ENCODE peak calls at places on chromosomes 5 and 9, in eight cellular contexts. C is type B pancreatic cell; G is effector memory CD4-positive, alpha-beta T cell; N is lower lobe of right lung; J is activated T-cell treated with anti-CD3 and anti-CD28 coated beads for 4 hours; L is NCI-H510A; U is naive B cell; Z is left cardiac atrium. H is an unnamed sample.

GRCh38 chr9:93306579-93307091 is 122.7 kb downstream of the WNK2 start:
- DNase-seq in N (no peak), Z (no peak), U (no peak), G (no peak), J (no peak), C (peak; percentile 60), L (no peak), H (no peak)

GRCh38 chr5:144191998-144192397 is 21.3 kb downstream of the KCTD16 start:
- DNase-seq in U (peak; percentile 75), G (no peak), L (no peak), Z (no peak), N (no peak), C (no peak), J (peak; percentile 38), H (peak; percentile 84)

GRCh38 chr5:124698774-124699173 is 47.7 kb downstream of the ZNF608 start:
- DNase-seq in Z (no peak), C (no peak), L (no peak), U (no peak), N (no peak), J (no peak), G (no peak), H (peak; percentile 23)

GRCh38 chr9:78325846-78326350 is 29.0 kb downstream of the PSAT1 start:
- DNase-seq in L (no peak), Z (no peak), J (no peak), N (no peak), U (no peak), G (no peak), C (no peak), H (no peak)

GRCh38 chr5:79974896-79975295 is 16.2 kb downstream of the MTX3 start:
- DNase-seq in C (no peak), N (no peak), U (no peak), J (no peak), Z (no peak), G (no peak), L (no peak), H (peak; percentile 63)

GRCh38 chr5:134403951-134404350 is 7.7 kb downstream of the CDKN2AIPNL start:
- DNase-seq in Z (no peak), L (no peak), N (no peak), J (no peak), C (no peak), U (no peak), G (no peak), H (no peak)

GRCh38 chr9:86128235-86128822 is 29.0 kb upstream of the GOLM1 start:
- DNase-seq in N (no peak), L (no peak), U (no peak), G (no peak), C (no peak), J (no peak), Z (no peak), H (no peak)

GRCh38 chr9:36222449-36222848 is 31.7 kb downstream of the CLTA start:
- DNase-seq in G (no peak), N (no peak), Z (no peak), C (no peak), J (no peak), U (no peak), L (no peak), H (peak; percentile 21)

GRCh38 chr9:119052339-119053030 is 316.8 kb downstream of the BRINP1 start:
- DNase-seq in N (no peak), C (no peak), L (no peak), G (no peak), J (no peak), U (no peak), Z (peak; percentile 51), H (no peak)

GRCh38 chr5:125317546-125317995 is 571.1 kb upstream of the ZNF608 start:
- DNase-seq in N (no peak), U (no peak), G (no peak), Z (no peak), L (no peak), C (no peak), J (no peak), H (no peak)

GRCh38 chr9:116099821-116100220 is 53.8 kb upstream of the PAPPA start:
- DNase-seq in C (no peak), U (no peak), L (no peak), N (no peak), G (no peak), Z (no peak), J (no peak), H (peak; percentile 44)

GRCh38 chr5:82160948-82161347 is 117.2 kb downstream of the RPS23 start:
- DNase-seq in L (no peak), U (no peak), J (no peak), C (no peak), Z (no peak), G (no peak), N (no peak), H (peak; percentile 38)

GRCh38 chr5:160699301-160699700 is 152.7 kb downstream of the ATP10B start:
- DNase-seq in U (no peak), N (no peak), C (no peak), L (no peak), Z (no peak), J (no peak), G (no peak), H (no peak)

GRCh38 chr9:130692365-130692764 is 1.2 kb upstream of the EXOSC2 start:
- DNase-seq in J (no peak), L (no peak), U (no peak), Z (peak; percentile 41), N (no peak), G (no peak), C (no peak), H (peak; percentile 33)

GRCh38 chr5:170076211-170076610 is 29.5 kb upstream of the FOXI1 start:
- DNase-seq in N (no peak), U (no peak), G (no peak), Z (no peak), C (no peak), L (no peak), J (no peak), H (peak; percentile 5)

GRCh38 chr9:111661802-111662491 is 542 bp downstream of the GNG10 start:
- DNase-seq in N (peak; percentile 59), Z (peak; percentile 58), C (no peak), U (peak; percentile 35), L (no peak), G (peak; percentile 5), J (peak; percentile 10), H (peak; percentile 19)

GRCh38 chr9:19969721-19970120 is 180.9 kb upstream of the SLC24A2 start:
- DNase-seq in N (no peak), L (no peak), C (no peak), U (no peak), Z (no peak), J (no peak), G (no peak), H (peak; percentile 66)

GRCh38 chr5:42057254-42057690 is 132.2 kb downstream of the FBXO4 start:
- DNase-seq in L (no peak), U (peak; percentile 42), Z (no peak), J (peak; percentile 28), N (no peak), C (no peak), G (peak; percentile 30), H (peak; percentile 46)

H was measured in fibroblast of mammary gland.